ENCODE peak calls at places on chromosomes 4 and X, in nine cellular contexts. R is adrenal gland, Y is ascending aorta, Z is Peyer's patch, D is neural progenitor cell, V is HCT116, S is transverse colon, O is IMR-90, B is body of pancreas. T is an unnamed sample. For H3K27me3 and H3K9me3, the result is how much of the 10 kb centered on the place peaks cover.

GRCh38 chr4:185374027-185374426 is 21.7 kb downstream of the LRP2BP start:
- DNase-seq in R (no peak), Y (no peak), Z (no peak), D (no peak), V (no peak), S (no peak), O (no peak), B (no peak), T (no peak)

GRCh38 chr4:100019821-100020220 is 69.7 kb upstream of the H2AZ1 start:
- DNase-seq in R (no peak), Y (no peak), Z (no peak), D (no peak), V (no peak), S (no peak), O (no peak), B (no peak), T (no peak)

GRCh38 chrX:107205770-107206696 is at the start of the genes DNAAF6 and NUP62CL:
- DNase-seq in R (peak), Y (peak), Z (peak), D (peak), V (peak), S (peak), O (no peak), B (peak), T (peak)

GRCh38 chrX:112851161-112851779 is 10.6 kb upstream of the AMOT start:
- DNase-seq in R (no peak), Y (no peak), Z (no peak), D (peak), V (no peak), S (no peak), O (no peak), B (no peak), T (no peak)

GRCh38 chr4:11592276-11592675 is 163.6 kb upstream of the HS3ST1 start:
- DNase-seq in R (no peak), Y (no peak), Z (no peak), D (no peak), V (no peak), S (no peak), O (no peak), B (no peak), T (no peak)

GRCh38 chr4:112726041-112726440 is 89.1 kb downstream of the LARP7 start:
- DNase-seq in R (no peak), Y (no peak), Z (no peak), D (no peak), V (no peak), S (no peak), O (no peak), B (no peak), T (no peak)

GRCh38 chrX:111168314-111168713 is 72.3 kb downstream of the PAK3 start:
- DNase-seq in R (no peak), Y (no peak), Z (no peak), D (peak), V (no peak), S (no peak), O (peak), B (no peak), T (peak)

GRCh38 chr4:122584517-122584916 is 36.3 kb downstream of the IL21 start:
- DNase-seq in R (no peak), Y (no peak), Z (no peak), D (no peak), V (no peak), S (no peak), O (peak), B (no peak), T (no peak)

GRCh38 chr4:71772592-71772991 is 11.3 kb downstream of the GC start:
- DNase-seq in R (no peak), Y (no peak), Z (no peak), D (no peak), V (no peak), S (no peak), O (no peak), B (no peak), T (no peak)

GRCh38 chr4:97942137-97942536 is 201.1 kb downstream of the STPG2 start:
- DNase-seq in R (no peak), Y (no peak), Z (no peak), D (no peak), V (peak), S (no peak), O (no peak), B (no peak), T (no peak)

GRCh38 chr4:42412251-42412650 is 15.0 kb downstream of the SHISA3 start:
- DNase-seq in R (no peak), Y (no peak), Z (no peak), D (no peak), V (no peak), S (no peak), O (peak), B (no peak), T (no peak)

GRCh38 chrX:87078231-87078630 is 439.4 kb upstream of the KLHL4 start:
- DNase-seq in R (no peak), Y (no peak), Z (no peak), D (no peak), V (no peak), S (no peak), O (no peak), B (no peak), T (no peak)

GRCh38 chrX:100850317-100850716 is 23.8 kb downstream of the NOX1 start:
- DNase-seq in R (no peak), Y (no peak), Z (no peak), D (no peak), V (no peak), S (no peak), O (no peak), B (no peak), T (no peak)

GRCh38 chr4:95541889-95542607 is 6.7 kb downstream of the UNC5C start:
- DNase-seq in R (no peak), Y (no peak), Z (no peak), D (no peak), V (no peak), S (no peak), O (no peak), B (no peak), T (no peak)

GRCh38 chr4:145302725-145303124 is 122.3 kb upstream of the OTUD4 start:
- DNase-seq in R (no peak), Y (no peak), Z (no peak), D (no peak), V (no peak), S (no peak), O (no peak), B (no peak), T (no peak)

GRCh38 chr4:80071643-80072606 is 1.1 kb downstream of the ANTXR2 start:
- DNase-seq in R (peak), Y (no peak), Z (peak), D (peak), V (no peak), S (peak), O (peak), B (peak), T (peak)

GRCh38 chrX:50100188-50100587 is 100.6 kb downstream of the AKAP4 start:
- DNase-seq in R (no peak), Y (no peak), Z (no peak), D (peak), V (no peak), S (no peak), O (no peak), B (no peak), T (peak)

GRCh38 chr4:171956678-171957077 is 143.5 kb downstream of the GALNTL6 start:
- DNase-seq in R (no peak), Y (no peak), Z (no peak), D (peak), V (no peak), S (no peak), O (no peak), B (no peak), T (no peak)

GRCh38 chr4:98929341-98930267 is 671 bp upstream of the EIF4E start:
- DNase-seq in R (peak), Y (peak), Z (peak), D (no peak), V (peak), S (peak), O (peak), B (peak), T (peak)

GRCh38 chr4:184383497-184384055 is 90.8 kb downstream of the IRF2 start:
- DNase-seq in R (peak), Y (no peak), Z (peak), D (no peak), V (peak), S (peak), O (peak), B (peak), T (no peak)

GRCh38 chr4:95505149-95505548 is 43.6 kb downstream of the UNC5C start:
- DNase-seq in R (no peak), Y (no peak), Z (no peak), D (peak), V (peak), S (no peak), O (peak), B (no peak), T (no peak)

GRCh38 chr4:153521995-153522799 is 56.0 kb downstream of the TMEM131L start:
- DNase-seq in R (no peak), Y (no peak), Z (peak), D (no peak), V (no peak), S (no peak), O (no peak), B (no peak), T (no peak)

GRCh38 chr4:152640058-152640921 is 39.5 kb downstream of the TMEM154 start:
- DNase-seq in R (peak), Y (no peak), Z (no peak), D (peak), V (no peak), S (no peak), O (peak), B (peak), T (no peak)

GRCh38 chr4:73843369-73843768 is 6.9 kb downstream of the CXCL6 start:
- DNase-seq in R (no peak), Y (no peak), Z (no peak), D (no peak), V (no peak), S (no peak), O (no peak), B (no peak), T (no peak)

GRCh38 chr4:151563194-151563593 is 154.2 kb downstream of the FHIP1A start:
- DNase-seq in R (no peak), Y (no peak), Z (no peak), D (no peak), V (no peak), S (no peak), O (no peak), B (peak), T (no peak)

GRCh38 chr4:28354874-28355273 is 1494.2 kb downstream of the STIM2 start:
- DNase-seq in R (no peak), Y (no peak), Z (no peak), D (peak), V (no peak), S (no peak), O (no peak), B (no peak), T (no peak)

GRCh38 chrX:48737213-48737938 is 24.2 kb upstream of the GLOD5 start:
- DNase-seq in R (peak), Y (peak), Z (peak), D (peak), V (peak), S (peak), O (peak), B (peak), T (peak)

DNA sequence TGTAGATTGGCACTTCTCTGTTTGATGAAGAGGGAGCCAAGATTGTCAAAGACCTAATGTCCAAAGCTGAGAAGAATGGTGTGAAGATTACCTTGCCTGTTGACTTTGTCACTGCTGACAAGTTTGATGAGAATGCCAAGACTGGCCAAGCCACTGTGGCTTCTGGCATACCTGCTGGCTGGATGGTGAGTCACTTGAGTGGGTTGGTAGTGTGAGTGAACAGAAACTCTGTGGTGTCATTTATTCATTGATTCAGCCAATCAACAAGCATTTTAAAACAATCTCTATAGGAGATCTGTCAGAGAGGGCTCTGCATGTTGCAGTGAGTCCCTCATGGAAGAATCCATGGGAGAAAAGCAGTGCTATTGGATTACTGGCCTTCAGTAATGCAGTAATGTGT is 16.3 kb downstream of the TAF9B start:
- DNase-seq in R (no peak), Y (no peak), Z (no peak), D (no peak), V (no peak), S (no peak), O (peak), B (no peak), T (no peak)
- H3K27me3 ChIP-seq in R (under half), Y (under half), Z (under half), D (under half), V (under half), S (under half), O (under half), B (under half), T (under half)

GRCh38 chr4:763191-763810 is 57.7 kb downstream of the PCGF3 start:
- DNase-seq in R (no peak), Y (no peak), Z (no peak), D (no peak), V (no peak), S (no peak), O (no peak), B (no peak), T (no peak)
- H3K9me3 ChIP-seq in R (under half), Y (half or more), Z (under half), D (under half), V (under half), S (under half), O (under half), B (half or more), T (under half)

GRCh38 chr4:148951346-148951745 is 509.1 kb upstream of the NR3C2 start:
- DNase-seq in R (no peak), Y (no peak), Z (no peak), D (no peak), V (no peak), S (no peak), O (peak), B (no peak), T (no peak)

GRCh38 chr4:148954011-148954749 is 512.0 kb upstream of the NR3C2 start:
- DNase-seq in R (no peak), Y (no peak), Z (no peak), D (no peak), V (no peak), S (peak), O (no peak), B (no peak), T (no peak)

GRCh38 chr4:148961526-148961925 is 519.3 kb upstream of the NR3C2 start:
- DNase-seq in R (no peak), Y (no peak), Z (no peak), D (no peak), V (no peak), S (no peak), O (no peak), B (no peak), T (no peak)

GRCh38 chr4:148955926-148956325 is 513.7 kb upstream of the NR3C2 start:
- DNase-seq in R (no peak), Y (no peak), Z (no peak), D (no peak), V (no peak), S (no peak), O (peak), B (no peak), T (no peak)
- TF ChIP-seq CTCF in R (no peak), Y (no peak), Z (no peak), D (no peak), V (no peak), S (no peak), O (no peak), B (no peak), T (no peak)

GRCh38 chr4:6383929-6384328 is 88.5 kb downstream of the PPP2R2C start:
- DNase-seq in R (no peak), Y (no peak), Z (no peak), D (no peak), V (no peak), S (no peak), O (no peak), B (no peak), T (no peak)

GRCh38 chr4:6383019-6383404 is 89.4 kb downstream of the PPP2R2C start:
- DNase-seq in R (no peak), Y (no peak), Z (no peak), D (no peak), V (no peak), S (no peak), O (no peak), B (no peak), T (no peak)

GRCh38 chr4:6380746-6381411 is 91.5 kb downstream of the PPP2R2C start:
- DNase-seq in R (no peak), Y (no peak), Z (no peak), D (no peak), V (no peak), S (no peak), O (no peak), B (no peak), T (no peak)

GRCh38 chr4:6379787-6380745 is 92.3 kb downstream of the PPP2R2C start:
- DNase-seq in R (no peak), Y (no peak), Z (no peak), D (no peak), V (no peak), S (no peak), O (no peak), B (no peak), T (no peak)

GRCh38 chr4:6381571-6382123 is 90.8 kb downstream of the PPP2R2C start:
- DNase-seq in R (no peak), Y (no peak), Z (no peak), D (no peak), V (no peak), S (no peak), O (no peak), B (no peak), T (no peak)
- H3K27me3 ChIP-seq in R (under half), Y (under half), Z (under half), D (under half), V (under half), S (under half), O (under half), B (under half), T (under half)

DNA sequence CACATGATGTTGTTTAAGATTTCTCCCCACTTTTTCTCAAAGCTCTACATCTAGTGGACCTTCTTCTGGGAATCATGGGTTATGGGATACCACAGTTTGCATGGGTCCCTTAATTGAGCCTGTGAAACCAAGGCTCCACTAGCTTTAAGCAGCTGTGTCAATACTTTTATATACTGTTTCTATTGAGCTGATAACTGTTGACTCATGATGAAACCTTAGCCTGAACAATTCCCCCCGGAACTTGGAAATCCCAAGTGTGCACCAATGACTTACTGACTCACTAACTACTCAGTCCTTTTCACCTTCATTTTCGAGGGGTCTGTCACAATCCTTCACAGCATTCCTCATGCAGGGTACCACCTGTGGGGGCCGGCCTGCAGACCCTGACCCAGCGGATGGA is 12.7 kb upstream of the SPIN4 start:
- DNase-seq in R (no peak), Y (no peak), Z (no peak), D (no peak), V (no peak), S (no peak), O (no peak), B (no peak), T (no peak)
- H3K9me3 ChIP-seq in R (under half), Y (under half), Z (under half), D (under half), V (under half), S (under half), O (under half), B (under half), T (under half)

GRCh38 chrX:12390301-12390700 is 252.0 kb downstream of the FRMPD4 start:
- DNase-seq in R (no peak), Y (no peak), Z (no peak), D (no peak), V (no peak), S (no peak), O (peak), B (no peak), T (no peak)
- TF ChIP-seq CTCF in R (no peak), Y (no peak), Z (no peak), D (no peak), V (no peak), S (no peak), O (no peak), B (no peak), T (no peak)

GRCh38 chr4:54228563-54229501 is at the start of gene PDGFRA:
- DNase-seq in R (peak), Y (no peak), Z (peak), D (peak), V (no peak), S (peak), O (peak), B (peak), T (no peak)

GRCh38 chr4:54228064-54228527 is 997 bp upstream of the PDGFRA start:
- DNase-seq in R (peak), Y (no peak), Z (peak), D (peak), V (no peak), S (peak), O (peak), B (peak), T (peak)

GRCh38 chr4:54225671-54226398 is 3.3 kb upstream of the PDGFRA start:
- DNase-seq in R (no peak), Y (no peak), Z (no peak), D (peak), V (no peak), S (no peak), O (no peak), B (peak), T (no peak)

GRCh38 chr4:54226399-54227260 is 2.5 kb upstream of the PDGFRA start:
- DNase-seq in R (peak), Y (no peak), Z (peak), D (peak), V (no peak), S (peak), O (peak), B (peak), T (no peak)

GRCh38 chr4:54227261-54228063 is 1.6 kb upstream of the PDGFRA start:
- DNase-seq in R (no peak), Y (no peak), Z (no peak), D (peak), V (no peak), S (no peak), O (peak), B (peak), T (no peak)
- H3K27me3 ChIP-seq in R (half or more), Y (under half), Z (half or more), D (half or more), V (under half), S (half or more), O (under half), B (under half), T (under half)

DNA sequence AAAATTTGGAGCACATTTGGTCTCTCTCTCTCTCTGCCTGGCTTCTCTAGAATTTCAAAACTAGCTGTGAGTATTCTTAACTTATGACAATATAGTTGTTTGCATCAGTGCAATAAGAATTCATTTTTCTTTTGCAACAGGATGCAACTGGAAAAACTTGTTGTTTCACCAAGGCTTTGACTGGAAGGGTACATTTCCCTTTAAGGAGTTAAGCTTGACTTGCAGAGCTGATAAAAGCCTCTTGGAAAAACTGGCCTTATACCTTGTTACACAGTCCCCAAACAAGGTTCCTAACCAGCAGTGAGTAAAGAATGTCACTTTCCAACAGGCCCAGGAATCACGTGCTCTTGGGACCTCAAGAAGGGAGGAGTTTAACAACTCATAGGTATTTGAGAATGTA is 25.9 kb upstream of the ZNF718 start:
- DNase-seq in R (no peak), Y (no peak), Z (no peak), D (no peak), V (no peak), S (no peak), O (no peak), B (no peak), T (no peak)
- H3K9me3 ChIP-seq in R (half or more), Y (half or more), Z (half or more), D (under half), V (under half), S (half or more), O (half or more), B (half or more), T (under half)

GRCh38 chr4:48906283-48907173 is at the start of gene OCIAD2:
- DNase-seq in R (peak), Y (peak), Z (peak), D (peak), V (peak), S (peak), O (no peak), B (peak), T (peak)
- TF ChIP-seq CTCF in R (no peak), Y (peak), Z (peak), D (peak), V (no peak), S (no peak), O (no peak), B (no peak), T (peak)